ENCODE peak calls at places on chromosomes 7 and 10, in eight cellular contexts. One of them, this sample, is unnamed.
A peak's percentile ranks its signal among the peaks of the same experiment; 100 is the strongest.

GRCh38 chr7:55774327-55775050 is 88.1 kb downstream of the SEPTIN14 start:
- DNase-seq in transverse colon: no peak
- DNase-seq in GM12891: no peak
- DNase-seq in SK-N-SH: peak; percentile 33
- DNase-seq in stomach: no peak
- DNase-seq in breast epithelium: peak; percentile 77
- DNase-seq in suprapubic skin: peak; percentile 57
- DNase-seq in GM12892: no peak
- DNase-seq in this sample: no peak

GRCh38 chr7:37198906-37199485 is 249.7 kb downstream of the ELMO1 start:
- DNase-seq in breast epithelium: peak; percentile 57
- DNase-seq in transverse colon: peak; percentile 81
- DNase-seq in GM12892: peak; percentile 31
- DNase-seq in SK-N-SH: peak; percentile 75
- DNase-seq in GM12891: peak; percentile 35
- DNase-seq in stomach: peak; percentile 85
- DNase-seq in suprapubic skin: peak; percentile 84
- DNase-seq in this sample: peak; percentile 72

GRCh38 chr7:100503350-100503735 is 19.6 kb downstream of the NYAP1 start:
- DNase-seq in breast epithelium: no peak
- DNase-seq in suprapubic skin: no peak
- DNase-seq in stomach: no peak
- DNase-seq in GM12892: no peak
- DNase-seq in SK-N-SH: no peak
- DNase-seq in GM12891: no peak
- DNase-seq in transverse colon: no peak
- DNase-seq in this sample: no peak

GRCh38 chr7:31710171-31710570 is 23.2 kb downstream of the PPP1R17 start:
- DNase-seq in transverse colon: no peak
- DNase-seq in GM12892: no peak
- DNase-seq in stomach: no peak
- DNase-seq in GM12891: no peak
- DNase-seq in SK-N-SH: no peak
- DNase-seq in suprapubic skin: no peak
- DNase-seq in breast epithelium: no peak
- DNase-seq in this sample: no peak

GRCh38 chr7:38306136-38306535 is 32.7 kb upstream of the TARP start:
- DNase-seq in GM12891: no peak
- DNase-seq in SK-N-SH: no peak
- DNase-seq in stomach: no peak
- DNase-seq in suprapubic skin: no peak
- DNase-seq in transverse colon: no peak
- DNase-seq in breast epithelium: no peak
- DNase-seq in GM12892: no peak
- DNase-seq in this sample: no peak

GRCh38 chr10:122445469-122445868 is 9.0 kb upstream of the ARMS2 start:
- DNase-seq in stomach: no peak
- DNase-seq in GM12891: no peak
- DNase-seq in suprapubic skin: no peak
- DNase-seq in breast epithelium: no peak
- DNase-seq in transverse colon: no peak
- DNase-seq in SK-N-SH: no peak
- DNase-seq in GM12892: no peak
- DNase-seq in this sample: no peak

GRCh38 chr10:129725890-129726631 is 238.0 kb downstream of the EBF3 start:
- DNase-seq in breast epithelium: no peak
- DNase-seq in stomach: no peak
- DNase-seq in GM12891: no peak
- DNase-seq in transverse colon: no peak
- DNase-seq in SK-N-SH: no peak
- DNase-seq in suprapubic skin: no peak
- DNase-seq in GM12892: no peak
- DNase-seq in this sample: no peak

GRCh38 chr7:16739863-16740622 is 13.5 kb upstream of the TSPAN13 start:
- DNase-seq in suprapubic skin: no peak
- DNase-seq in SK-N-SH: no peak
- DNase-seq in GM12892: no peak
- DNase-seq in transverse colon: peak; percentile 26
- DNase-seq in breast epithelium: no peak
- DNase-seq in GM12891: no peak
- DNase-seq in stomach: no peak
- DNase-seq in this sample: no peak

GRCh38 chr10:95295031-95295755 is 4.4 kb upstream of the PDLIM1 start:
- DNase-seq in GM12891: peak; percentile 58
- DNase-seq in GM12892: peak; percentile 63
- DNase-seq in SK-N-SH: no peak
- DNase-seq in suprapubic skin: no peak
- DNase-seq in stomach: peak; percentile 69
- DNase-seq in transverse colon: peak; percentile 79
- DNase-seq in breast epithelium: peak; percentile 26
- DNase-seq in this sample: peak; percentile 21

GRCh38 chr7:136000288-136000913 is 23.2 kb upstream of the MTPN start:
- DNase-seq in suprapubic skin: no peak
- DNase-seq in breast epithelium: no peak
- DNase-seq in GM12891: no peak
- DNase-seq in stomach: no peak
- DNase-seq in GM12892: no peak
- DNase-seq in SK-N-SH: no peak
- DNase-seq in transverse colon: no peak
- DNase-seq in this sample: no peak

GRCh38 chr10:6721480-6721879 is 141.4 kb upstream of the PRKCQ start:
- DNase-seq in breast epithelium: no peak
- DNase-seq in SK-N-SH: peak; percentile 31
- DNase-seq in stomach: no peak
- DNase-seq in GM12892: no peak
- DNase-seq in transverse colon: peak; percentile 29
- DNase-seq in suprapubic skin: peak; percentile 79
- DNase-seq in GM12891: no peak
- DNase-seq in this sample: no peak

GRCh38 chr7:42485171-42485838 is 248.3 kb upstream of the GLI3 start:
- DNase-seq in breast epithelium: no peak
- DNase-seq in suprapubic skin: no peak
- DNase-seq in transverse colon: no peak
- DNase-seq in GM12892: no peak
- DNase-seq in SK-N-SH: no peak
- DNase-seq in GM12891: no peak
- DNase-seq in stomach: no peak
- DNase-seq in this sample: no peak

GRCh38 chr10:46106410-46107255 is 60.6 kb upstream of the MSMB start:
- DNase-seq in breast epithelium: no peak
- DNase-seq in GM12891: no peak
- DNase-seq in suprapubic skin: peak; percentile 85
- DNase-seq in SK-N-SH: peak; percentile 86
- DNase-seq in transverse colon: peak; percentile 48
- DNase-seq in stomach: peak; percentile 59
- DNase-seq in GM12892: no peak
- DNase-seq in this sample: peak; percentile 70

GRCh38 chr10:68110027-68110426 is 739 bp downstream of the MYPN start:
- DNase-seq in GM12891: no peak
- DNase-seq in SK-N-SH: no peak
- DNase-seq in stomach: no peak
- DNase-seq in transverse colon: no peak
- DNase-seq in suprapubic skin: no peak
- DNase-seq in breast epithelium: no peak
- DNase-seq in GM12892: no peak
- DNase-seq in this sample: no peak

DNA sequence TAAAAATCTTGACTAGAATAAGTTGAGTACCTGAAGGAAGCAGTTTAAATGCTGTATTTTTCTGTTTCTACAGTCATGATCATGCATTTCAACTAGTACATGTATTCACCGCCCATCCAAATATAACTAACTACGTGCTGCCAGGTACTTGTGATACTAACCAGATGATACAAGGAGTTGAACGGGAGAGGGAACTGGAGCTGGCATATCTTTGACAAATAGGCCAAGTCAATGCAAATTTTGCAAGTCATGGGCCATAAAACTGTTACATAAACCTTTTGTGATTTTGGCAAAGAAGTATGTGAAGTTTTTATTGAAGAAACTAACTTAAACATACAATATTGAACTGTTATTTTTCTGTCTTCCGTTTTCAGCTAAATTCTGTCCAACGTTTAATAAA is 14.5 kb downstream of the NUP42 start:
- DNase-seq in GM12892: no peak
- DNase-seq in suprapubic skin: no peak
- DNase-seq in SK-N-SH: no peak
- DNase-seq in transverse colon: no peak
- DNase-seq in stomach: no peak
- DNase-seq in GM12891: no peak
- DNase-seq in breast epithelium: no peak
- DNase-seq in this sample: no peak
- TF ChIP-seq POLR2AphosphoS5 in GM12892: no peak
- TF ChIP-seq POLR2AphosphoS5 in suprapubic skin: no peak
- TF ChIP-seq POLR2AphosphoS5 in SK-N-SH: no peak
- TF ChIP-seq POLR2AphosphoS5 in transverse colon: peak; percentile 64
- TF ChIP-seq POLR2AphosphoS5 in stomach: no peak
- TF ChIP-seq POLR2AphosphoS5 in GM12891: no peak
- TF ChIP-seq POLR2AphosphoS5 in breast epithelium: no peak
- TF ChIP-seq POLR2AphosphoS5 in this sample: no peak

GRCh38 chr10:47404937-47405336 is 20.8 kb upstream of the ZNF488 start:
- DNase-seq in breast epithelium: no peak
- DNase-seq in SK-N-SH: no peak
- DNase-seq in stomach: no peak
- DNase-seq in GM12892: no peak
- DNase-seq in suprapubic skin: no peak
- DNase-seq in GM12891: no peak
- DNase-seq in transverse colon: no peak
- DNase-seq in this sample: no peak

GRCh38 chr10:47408606-47409005 is 24.5 kb upstream of the ZNF488 start:
- DNase-seq in stomach: no peak
- DNase-seq in suprapubic skin: no peak
- DNase-seq in transverse colon: no peak
- DNase-seq in GM12891: no peak
- DNase-seq in GM12892: no peak
- DNase-seq in breast epithelium: no peak
- DNase-seq in SK-N-SH: no peak
- DNase-seq in this sample: peak; percentile 3

GRCh38 chr10:47405829-47406547 is 21.9 kb upstream of the ZNF488 start:
- DNase-seq in suprapubic skin: no peak
- DNase-seq in stomach: no peak
- DNase-seq in GM12892: no peak
- DNase-seq in GM12891: no peak
- DNase-seq in breast epithelium: no peak
- DNase-seq in transverse colon: no peak
- DNase-seq in SK-N-SH: no peak
- DNase-seq in this sample: no peak

GRCh38 chr10:47406548-47406869 is 22.4 kb upstream of the ZNF488 start:
- DNase-seq in transverse colon: no peak
- DNase-seq in breast epithelium: no peak
- DNase-seq in GM12892: no peak
- DNase-seq in suprapubic skin: no peak
- DNase-seq in SK-N-SH: no peak
- DNase-seq in GM12891: no peak
- DNase-seq in stomach: no peak
- DNase-seq in this sample: no peak

GRCh38 chr10:47406870-47407648 is 23.0 kb upstream of the ZNF488 start:
- DNase-seq in stomach: peak; percentile 57
- DNase-seq in breast epithelium: no peak
- DNase-seq in SK-N-SH: no peak
- DNase-seq in GM12891: no peak
- DNase-seq in GM12892: no peak
- DNase-seq in suprapubic skin: no peak
- DNase-seq in transverse colon: no peak
- DNase-seq in this sample: no peak
- TF ChIP-seq POLR2AphosphoS5 in stomach: peak; percentile 47
- TF ChIP-seq POLR2AphosphoS5 in breast epithelium: no peak
- TF ChIP-seq POLR2AphosphoS5 in SK-N-SH: no peak
- TF ChIP-seq POLR2AphosphoS5 in GM12891: no peak
- TF ChIP-seq POLR2AphosphoS5 in GM12892: no peak
- TF ChIP-seq POLR2AphosphoS5 in suprapubic skin: no peak
- TF ChIP-seq POLR2AphosphoS5 in transverse colon: no peak
- TF ChIP-seq POLR2AphosphoS5 in this sample: no peak

DNA sequence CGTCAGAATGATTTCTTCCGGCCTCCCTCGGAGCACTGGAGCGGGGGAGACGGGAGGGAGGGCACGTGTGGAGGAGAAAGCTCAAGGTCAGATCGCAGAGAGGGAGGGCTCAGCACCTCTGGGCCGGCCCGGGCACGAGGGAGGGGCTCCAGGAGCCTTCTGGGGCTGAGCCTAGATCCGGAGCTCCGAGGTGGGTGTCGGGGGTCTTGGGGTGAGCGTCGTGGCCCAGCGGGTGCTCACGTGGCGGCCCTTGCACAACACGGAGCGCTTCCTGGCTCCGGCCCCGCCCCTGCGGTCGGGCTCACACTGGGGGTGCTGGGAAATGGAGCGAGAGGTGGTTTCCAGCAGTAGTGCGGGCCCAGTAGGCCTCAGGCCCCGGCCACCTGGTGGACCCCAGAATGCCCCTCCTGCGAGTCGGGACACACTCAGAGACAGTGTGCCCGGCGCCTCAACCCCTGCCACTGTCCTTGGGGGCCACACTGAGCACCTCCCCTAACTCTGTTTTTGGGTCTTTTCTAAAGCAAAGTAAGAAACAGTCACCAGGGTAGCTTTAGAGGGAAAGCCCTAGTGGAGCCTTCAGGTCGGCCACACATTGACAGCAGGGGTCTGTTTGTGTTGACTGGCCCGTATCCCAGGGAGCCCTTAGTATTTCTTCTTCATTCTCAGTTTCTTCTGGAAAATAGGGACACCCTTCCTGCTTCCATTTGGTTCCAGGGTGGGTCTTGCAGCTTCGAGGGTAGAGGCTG is 798 bp downstream of the PPIF start:
- DNase-seq in suprapubic skin: peak; percentile 84
- DNase-seq in transverse colon: peak; percentile 86
- DNase-seq in stomach: peak; percentile 77
- DNase-seq in breast epithelium: peak; percentile 52
- DNase-seq in GM12891: peak; percentile 82
- DNase-seq in GM12892: peak; percentile 83
- DNase-seq in SK-N-SH: peak; percentile 78
- DNase-seq in this sample: peak; percentile 86
- TF ChIP-seq POLR2AphosphoS5 in suprapubic skin: no peak
- TF ChIP-seq POLR2AphosphoS5 in transverse colon: peak; percentile 7
- TF ChIP-seq POLR2AphosphoS5 in stomach: peak; percentile 69
- TF ChIP-seq POLR2AphosphoS5 in breast epithelium: peak; percentile 34
- TF ChIP-seq POLR2AphosphoS5 in GM12891: no peak
- TF ChIP-seq POLR2AphosphoS5 in GM12892: no peak
- TF ChIP-seq POLR2AphosphoS5 in SK-N-SH: no peak
- TF ChIP-seq POLR2AphosphoS5 in this sample: peak; percentile 5

GRCh38 chr7:2241580-2242540 is at the start of the genes MRM2 and NUDT1:
- DNase-seq in breast epithelium: peak; percentile 70
- DNase-seq in stomach: peak; percentile 90
- DNase-seq in GM12891: peak; percentile 82
- DNase-seq in SK-N-SH: peak; percentile 98
- DNase-seq in suprapubic skin: peak; percentile 89
- DNase-seq in transverse colon: peak; percentile 87
- DNase-seq in GM12892: peak; percentile 89
- DNase-seq in this sample: peak; percentile 74
- TF ChIP-seq POLR2AphosphoS5 in breast epithelium: peak; percentile 68
- TF ChIP-seq POLR2AphosphoS5 in stomach: peak; percentile 89
- TF ChIP-seq POLR2AphosphoS5 in GM12891: peak; percentile 91
- TF ChIP-seq POLR2AphosphoS5 in SK-N-SH: peak; percentile 97
- TF ChIP-seq POLR2AphosphoS5 in suprapubic skin: peak; percentile 13
- TF ChIP-seq POLR2AphosphoS5 in transverse colon: peak; percentile 88
- TF ChIP-seq POLR2AphosphoS5 in GM12892: peak; percentile 82
- TF ChIP-seq POLR2AphosphoS5 in this sample: peak; percentile 89

DNA sequence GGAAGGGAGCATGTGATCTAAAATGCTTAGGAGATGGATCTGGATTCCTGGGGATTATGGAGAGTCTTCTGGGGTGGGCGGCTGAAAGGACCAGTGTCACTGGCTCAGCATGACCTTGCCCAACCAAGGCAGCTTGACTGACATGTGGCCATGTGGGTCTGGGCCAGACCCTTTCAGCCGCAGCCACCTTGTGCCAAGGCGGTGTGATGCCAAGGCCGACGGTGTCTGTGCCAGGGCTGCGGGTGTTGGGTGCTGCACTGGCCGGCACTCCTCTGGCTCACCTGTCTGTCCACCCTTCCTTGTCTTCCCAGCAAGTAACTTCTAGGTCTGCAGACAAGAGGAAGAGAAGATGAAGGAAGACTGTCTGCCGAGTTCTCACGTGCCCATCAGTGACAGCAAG is 8.8 kb downstream of the DEPP1 start:
- DNase-seq in transverse colon: no peak
- DNase-seq in GM12892: no peak
- DNase-seq in stomach: no peak
- DNase-seq in SK-N-SH: no peak
- DNase-seq in suprapubic skin: peak; percentile 55
- DNase-seq in GM12891: no peak
- DNase-seq in breast epithelium: no peak
- DNase-seq in this sample: no peak
- TF ChIP-seq POLR2AphosphoS5 in transverse colon: no peak
- TF ChIP-seq POLR2AphosphoS5 in GM12892: no peak
- TF ChIP-seq POLR2AphosphoS5 in stomach: peak; percentile 20
- TF ChIP-seq POLR2AphosphoS5 in SK-N-SH: no peak
- TF ChIP-seq POLR2AphosphoS5 in suprapubic skin: no peak
- TF ChIP-seq POLR2AphosphoS5 in GM12891: no peak
- TF ChIP-seq POLR2AphosphoS5 in breast epithelium: no peak
- TF ChIP-seq POLR2AphosphoS5 in this sample: no peak